ENCODE peak calls at places on chromosomes 16 and 17, in four cellular contexts. One of them, this sample, is unnamed.
A peak's percentile ranks its signal among the peaks of the same experiment; 100 is the strongest.

GRCh38 chr16:84284168-84284722 is 10.4 kb upstream of the WFDC1 start:
- DNase-seq in stimulated activated CD8-positive, alpha-beta memory T cell treated with anti-CD3 and anti-CD28 coated beads, Interleukin-7, amount 100 ng/mL, for 1 hour: no peak
- DNase-seq in stimulated activated CD4-positive, alpha-beta T cell treated with anti-CD3 and anti-CD28 coated beads, Interleukin-15, amount 100 ng/mL, for 24 hours: no peak
- DNase-seq in activated T-cell treated with anti-CD3 and anti-CD28 coated beads for 48 hours: no peak
- DNase-seq in this sample: no peak

GRCh38 chr17:58684003-58684402 is 7.8 kb downstream of the TEX14 start:
- DNase-seq in stimulated activated CD8-positive, alpha-beta memory T cell treated with anti-CD3 and anti-CD28 coated beads, Interleukin-7, amount 100 ng/mL, for 1 hour: no peak
- DNase-seq in stimulated activated CD4-positive, alpha-beta T cell treated with anti-CD3 and anti-CD28 coated beads, Interleukin-15, amount 100 ng/mL, for 24 hours: no peak
- DNase-seq in activated T-cell treated with anti-CD3 and anti-CD28 coated beads for 48 hours: no peak
- DNase-seq in this sample: no peak

GRCh38 chr17:28391401-28391800 is 14.6 kb downstream of the SLC46A1 start:
- DNase-seq in stimulated activated CD8-positive, alpha-beta memory T cell treated with anti-CD3 and anti-CD28 coated beads, Interleukin-7, amount 100 ng/mL, for 1 hour: no peak
- DNase-seq in stimulated activated CD4-positive, alpha-beta T cell treated with anti-CD3 and anti-CD28 coated beads, Interleukin-15, amount 100 ng/mL, for 24 hours: no peak
- DNase-seq in activated T-cell treated with anti-CD3 and anti-CD28 coated beads for 48 hours: no peak
- DNase-seq in this sample: no peak

GRCh38 chr16:9567674-9568073 is 476.2 kb downstream of the HAPSTR1 start:
- DNase-seq in stimulated activated CD8-positive, alpha-beta memory T cell treated with anti-CD3 and anti-CD28 coated beads, Interleukin-7, amount 100 ng/mL, for 1 hour: no peak
- DNase-seq in stimulated activated CD4-positive, alpha-beta T cell treated with anti-CD3 and anti-CD28 coated beads, Interleukin-15, amount 100 ng/mL, for 24 hours: no peak
- DNase-seq in activated T-cell treated with anti-CD3 and anti-CD28 coated beads for 48 hours: no peak
- DNase-seq in this sample: no peak

GRCh38 chr16:86222965-86223551 is 287.3 kb upstream of the FOXF1 start:
- DNase-seq in stimulated activated CD8-positive, alpha-beta memory T cell treated with anti-CD3 and anti-CD28 coated beads, Interleukin-7, amount 100 ng/mL, for 1 hour: no peak
- DNase-seq in stimulated activated CD4-positive, alpha-beta T cell treated with anti-CD3 and anti-CD28 coated beads, Interleukin-15, amount 100 ng/mL, for 24 hours: no peak
- DNase-seq in activated T-cell treated with anti-CD3 and anti-CD28 coated beads for 48 hours: no peak
- DNase-seq in this sample: no peak

GRCh38 chr17:2400877-2401425 is at the start of gene MNT:
- DNase-seq in stimulated activated CD8-positive, alpha-beta memory T cell treated with anti-CD3 and anti-CD28 coated beads, Interleukin-7, amount 100 ng/mL, for 1 hour: peak; percentile 88
- DNase-seq in stimulated activated CD4-positive, alpha-beta T cell treated with anti-CD3 and anti-CD28 coated beads, Interleukin-15, amount 100 ng/mL, for 24 hours: peak; percentile 95
- DNase-seq in activated T-cell treated with anti-CD3 and anti-CD28 coated beads for 48 hours: peak; percentile 95
- DNase-seq in this sample: peak; percentile 95

GRCh38 chr16:84782841-84783240 is 36.9 kb upstream of the CRISPLD2 start:
- DNase-seq in stimulated activated CD8-positive, alpha-beta memory T cell treated with anti-CD3 and anti-CD28 coated beads, Interleukin-7, amount 100 ng/mL, for 1 hour: no peak
- DNase-seq in stimulated activated CD4-positive, alpha-beta T cell treated with anti-CD3 and anti-CD28 coated beads, Interleukin-15, amount 100 ng/mL, for 24 hours: no peak
- DNase-seq in activated T-cell treated with anti-CD3 and anti-CD28 coated beads for 48 hours: no peak
- DNase-seq in this sample: no peak

GRCh38 chr16:47503936-47504335 is 42.8 kb downstream of the PHKB start:
- DNase-seq in stimulated activated CD8-positive, alpha-beta memory T cell treated with anti-CD3 and anti-CD28 coated beads, Interleukin-7, amount 100 ng/mL, for 1 hour: no peak
- DNase-seq in stimulated activated CD4-positive, alpha-beta T cell treated with anti-CD3 and anti-CD28 coated beads, Interleukin-15, amount 100 ng/mL, for 24 hours: no peak
- DNase-seq in activated T-cell treated with anti-CD3 and anti-CD28 coated beads for 48 hours: no peak
- DNase-seq in this sample: no peak

GRCh38 chr16:1036121-1036520 is 36.4 kb upstream of the SSTR5 start:
- DNase-seq in stimulated activated CD8-positive, alpha-beta memory T cell treated with anti-CD3 and anti-CD28 coated beads, Interleukin-7, amount 100 ng/mL, for 1 hour: no peak
- DNase-seq in stimulated activated CD4-positive, alpha-beta T cell treated with anti-CD3 and anti-CD28 coated beads, Interleukin-15, amount 100 ng/mL, for 24 hours: no peak
- DNase-seq in activated T-cell treated with anti-CD3 and anti-CD28 coated beads for 48 hours: no peak
- DNase-seq in this sample: no peak

GRCh38 chr17:50575581-50576210 is 15.2 kb downstream of the CACNA1G start:
- DNase-seq in stimulated activated CD8-positive, alpha-beta memory T cell treated with anti-CD3 and anti-CD28 coated beads, Interleukin-7, amount 100 ng/mL, for 1 hour: no peak
- DNase-seq in stimulated activated CD4-positive, alpha-beta T cell treated with anti-CD3 and anti-CD28 coated beads, Interleukin-15, amount 100 ng/mL, for 24 hours: no peak
- DNase-seq in activated T-cell treated with anti-CD3 and anti-CD28 coated beads for 48 hours: no peak
- DNase-seq in this sample: no peak

GRCh38 chr16:84513111-84514065 is 8.9 kb upstream of the MEAK7 start:
- DNase-seq in stimulated activated CD8-positive, alpha-beta memory T cell treated with anti-CD3 and anti-CD28 coated beads, Interleukin-7, amount 100 ng/mL, for 1 hour: no peak
- DNase-seq in stimulated activated CD4-positive, alpha-beta T cell treated with anti-CD3 and anti-CD28 coated beads, Interleukin-15, amount 100 ng/mL, for 24 hours: no peak
- DNase-seq in activated T-cell treated with anti-CD3 and anti-CD28 coated beads for 48 hours: no peak
- DNase-seq in this sample: no peak

GRCh38 chr17:61584866-61585265 is 6.2 kb downstream of the NACA2 start:
- DNase-seq in stimulated activated CD8-positive, alpha-beta memory T cell treated with anti-CD3 and anti-CD28 coated beads, Interleukin-7, amount 100 ng/mL, for 1 hour: no peak
- DNase-seq in stimulated activated CD4-positive, alpha-beta T cell treated with anti-CD3 and anti-CD28 coated beads, Interleukin-15, amount 100 ng/mL, for 24 hours: no peak
- DNase-seq in activated T-cell treated with anti-CD3 and anti-CD28 coated beads for 48 hours: no peak
- DNase-seq in this sample: no peak

GRCh38 chr17:44012391-44012790 is 2.4 kb downstream of the TMEM101 start:
- DNase-seq in stimulated activated CD8-positive, alpha-beta memory T cell treated with anti-CD3 and anti-CD28 coated beads, Interleukin-7, amount 100 ng/mL, for 1 hour: no peak
- DNase-seq in stimulated activated CD4-positive, alpha-beta T cell treated with anti-CD3 and anti-CD28 coated beads, Interleukin-15, amount 100 ng/mL, for 24 hours: no peak
- DNase-seq in activated T-cell treated with anti-CD3 and anti-CD28 coated beads for 48 hours: no peak
- DNase-seq in this sample: no peak

GRCh38 chr16:73176577-73177013 is 128.7 kb upstream of the ZFHX3 start:
- DNase-seq in stimulated activated CD8-positive, alpha-beta memory T cell treated with anti-CD3 and anti-CD28 coated beads, Interleukin-7, amount 100 ng/mL, for 1 hour: no peak
- DNase-seq in stimulated activated CD4-positive, alpha-beta T cell treated with anti-CD3 and anti-CD28 coated beads, Interleukin-15, amount 100 ng/mL, for 24 hours: no peak
- DNase-seq in activated T-cell treated with anti-CD3 and anti-CD28 coated beads for 48 hours: no peak
- DNase-seq in this sample: no peak

GRCh38 chr16:85857406-85857805 is 41.6 kb upstream of the IRF8 start:
- DNase-seq in stimulated activated CD8-positive, alpha-beta memory T cell treated with anti-CD3 and anti-CD28 coated beads, Interleukin-7, amount 100 ng/mL, for 1 hour: no peak
- DNase-seq in stimulated activated CD4-positive, alpha-beta T cell treated with anti-CD3 and anti-CD28 coated beads, Interleukin-15, amount 100 ng/mL, for 24 hours: no peak
- DNase-seq in activated T-cell treated with anti-CD3 and anti-CD28 coated beads for 48 hours: no peak
- DNase-seq in this sample: no peak

GRCh38 chr16:59113009-59113408 is 378.9 kb upstream of the GOT2 start:
- DNase-seq in stimulated activated CD8-positive, alpha-beta memory T cell treated with anti-CD3 and anti-CD28 coated beads, Interleukin-7, amount 100 ng/mL, for 1 hour: no peak
- DNase-seq in stimulated activated CD4-positive, alpha-beta T cell treated with anti-CD3 and anti-CD28 coated beads, Interleukin-15, amount 100 ng/mL, for 24 hours: no peak
- DNase-seq in activated T-cell treated with anti-CD3 and anti-CD28 coated beads for 48 hours: no peak
- DNase-seq in this sample: no peak

GRCh38 chr16:61007694-61008093 is 1028.5 kb downstream of the CDH8 start:
- DNase-seq in stimulated activated CD8-positive, alpha-beta memory T cell treated with anti-CD3 and anti-CD28 coated beads, Interleukin-7, amount 100 ng/mL, for 1 hour: no peak
- DNase-seq in stimulated activated CD4-positive, alpha-beta T cell treated with anti-CD3 and anti-CD28 coated beads, Interleukin-15, amount 100 ng/mL, for 24 hours: no peak
- DNase-seq in activated T-cell treated with anti-CD3 and anti-CD28 coated beads for 48 hours: no peak
- DNase-seq in this sample: no peak

GRCh38 chr16:66477028-66477515 is 50.0 kb downstream of the BEAN1 start:
- DNase-seq in stimulated activated CD8-positive, alpha-beta memory T cell treated with anti-CD3 and anti-CD28 coated beads, Interleukin-7, amount 100 ng/mL, for 1 hour: no peak
- DNase-seq in stimulated activated CD4-positive, alpha-beta T cell treated with anti-CD3 and anti-CD28 coated beads, Interleukin-15, amount 100 ng/mL, for 24 hours: no peak
- DNase-seq in activated T-cell treated with anti-CD3 and anti-CD28 coated beads for 48 hours: no peak
- DNase-seq in this sample: no peak

GRCh38 chr17:76880268-76880667 is 12.1 kb downstream of the MGAT5B start:
- DNase-seq in stimulated activated CD8-positive, alpha-beta memory T cell treated with anti-CD3 and anti-CD28 coated beads, Interleukin-7, amount 100 ng/mL, for 1 hour: no peak
- DNase-seq in stimulated activated CD4-positive, alpha-beta T cell treated with anti-CD3 and anti-CD28 coated beads, Interleukin-15, amount 100 ng/mL, for 24 hours: no peak
- DNase-seq in activated T-cell treated with anti-CD3 and anti-CD28 coated beads for 48 hours: no peak
- DNase-seq in this sample: no peak

GRCh38 chr16:86026136-86026905 is 127.4 kb downstream of the IRF8 start:
- DNase-seq in stimulated activated CD8-positive, alpha-beta memory T cell treated with anti-CD3 and anti-CD28 coated beads, Interleukin-7, amount 100 ng/mL, for 1 hour: no peak
- DNase-seq in stimulated activated CD4-positive, alpha-beta T cell treated with anti-CD3 and anti-CD28 coated beads, Interleukin-15, amount 100 ng/mL, for 24 hours: no peak
- DNase-seq in activated T-cell treated with anti-CD3 and anti-CD28 coated beads for 48 hours: no peak
- DNase-seq in this sample: no peak

GRCh38 chr16:2095315-2095853 is 40.3 kb downstream of the PKD1 start:
- DNase-seq in stimulated activated CD8-positive, alpha-beta memory T cell treated with anti-CD3 and anti-CD28 coated beads, Interleukin-7, amount 100 ng/mL, for 1 hour: no peak
- DNase-seq in stimulated activated CD4-positive, alpha-beta T cell treated with anti-CD3 and anti-CD28 coated beads, Interleukin-15, amount 100 ng/mL, for 24 hours: no peak
- DNase-seq in activated T-cell treated with anti-CD3 and anti-CD28 coated beads for 48 hours: no peak
- DNase-seq in this sample: no peak

GRCh38 chr17:48600244-48601098 is 4.3 kb downstream of the HOXB6 start:
- DNase-seq in stimulated activated CD8-positive, alpha-beta memory T cell treated with anti-CD3 and anti-CD28 coated beads, Interleukin-7, amount 100 ng/mL, for 1 hour: no peak
- DNase-seq in stimulated activated CD4-positive, alpha-beta T cell treated with anti-CD3 and anti-CD28 coated beads, Interleukin-15, amount 100 ng/mL, for 24 hours: no peak
- DNase-seq in activated T-cell treated with anti-CD3 and anti-CD28 coated beads for 48 hours: no peak
- DNase-seq in this sample: no peak

GRCh38 chr17:51827140-51827539 is 331.4 kb downstream of the CA10 start:
- DNase-seq in stimulated activated CD8-positive, alpha-beta memory T cell treated with anti-CD3 and anti-CD28 coated beads, Interleukin-7, amount 100 ng/mL, for 1 hour: no peak
- DNase-seq in stimulated activated CD4-positive, alpha-beta T cell treated with anti-CD3 and anti-CD28 coated beads, Interleukin-15, amount 100 ng/mL, for 24 hours: no peak
- DNase-seq in activated T-cell treated with anti-CD3 and anti-CD28 coated beads for 48 hours: no peak
- DNase-seq in this sample: no peak

GRCh38 chr16:3292604-3293003 is 9.3 kb downstream of the ZNF263 start:
- DNase-seq in stimulated activated CD8-positive, alpha-beta memory T cell treated with anti-CD3 and anti-CD28 coated beads, Interleukin-7, amount 100 ng/mL, for 1 hour: no peak
- DNase-seq in stimulated activated CD4-positive, alpha-beta T cell treated with anti-CD3 and anti-CD28 coated beads, Interleukin-15, amount 100 ng/mL, for 24 hours: no peak
- DNase-seq in activated T-cell treated with anti-CD3 and anti-CD28 coated beads for 48 hours: no peak
- DNase-seq in this sample: no peak

GRCh38 chr17:17269926-17270773 is 10.9 kb downstream of the COPS3 start:
- DNase-seq in stimulated activated CD8-positive, alpha-beta memory T cell treated with anti-CD3 and anti-CD28 coated beads, Interleukin-7, amount 100 ng/mL, for 1 hour: no peak
- DNase-seq in stimulated activated CD4-positive, alpha-beta T cell treated with anti-CD3 and anti-CD28 coated beads, Interleukin-15, amount 100 ng/mL, for 24 hours: peak; percentile 33
- DNase-seq in activated T-cell treated with anti-CD3 and anti-CD28 coated beads for 48 hours: no peak
- DNase-seq in this sample: no peak

GRCh38 chr17:56754523-56755208 is 79.1 kb downstream of the C17orf67 start:
- DNase-seq in stimulated activated CD8-positive, alpha-beta memory T cell treated with anti-CD3 and anti-CD28 coated beads, Interleukin-7, amount 100 ng/mL, for 1 hour: no peak
- DNase-seq in stimulated activated CD4-positive, alpha-beta T cell treated with anti-CD3 and anti-CD28 coated beads, Interleukin-15, amount 100 ng/mL, for 24 hours: no peak
- DNase-seq in activated T-cell treated with anti-CD3 and anti-CD28 coated beads for 48 hours: no peak
- DNase-seq in this sample: no peak

GRCh38 chr17:45971698-45972141 is 27.3 kb upstream of the STH start:
- DNase-seq in stimulated activated CD8-positive, alpha-beta memory T cell treated with anti-CD3 and anti-CD28 coated beads, Interleukin-7, amount 100 ng/mL, for 1 hour: no peak
- DNase-seq in stimulated activated CD4-positive, alpha-beta T cell treated with anti-CD3 and anti-CD28 coated beads, Interleukin-15, amount 100 ng/mL, for 24 hours: no peak
- DNase-seq in activated T-cell treated with anti-CD3 and anti-CD28 coated beads for 48 hours: no peak
- DNase-seq in this sample: no peak

GRCh38 chr17:38554430-38555350 is 51.1 kb downstream of the SRCIN1 start:
- DNase-seq in stimulated activated CD8-positive, alpha-beta memory T cell treated with anti-CD3 and anti-CD28 coated beads, Interleukin-7, amount 100 ng/mL, for 1 hour: no peak
- DNase-seq in stimulated activated CD4-positive, alpha-beta T cell treated with anti-CD3 and anti-CD28 coated beads, Interleukin-15, amount 100 ng/mL, for 24 hours: no peak
- DNase-seq in activated T-cell treated with anti-CD3 and anti-CD28 coated beads for 48 hours: no peak
- DNase-seq in this sample: no peak

GRCh38 chr17:6255331-6255730 is 179.6 kb downstream of the AIPL1 start:
- DNase-seq in stimulated activated CD8-positive, alpha-beta memory T cell treated with anti-CD3 and anti-CD28 coated beads, Interleukin-7, amount 100 ng/mL, for 1 hour: no peak
- DNase-seq in stimulated activated CD4-positive, alpha-beta T cell treated with anti-CD3 and anti-CD28 coated beads, Interleukin-15, amount 100 ng/mL, for 24 hours: no peak
- DNase-seq in activated T-cell treated with anti-CD3 and anti-CD28 coated beads for 48 hours: no peak
- DNase-seq in this sample: no peak

GRCh38 chr16:75244225-75244792 is 7.1 kb downstream of the BCAR1 start:
- DNase-seq in stimulated activated CD8-positive, alpha-beta memory T cell treated with anti-CD3 and anti-CD28 coated beads, Interleukin-7, amount 100 ng/mL, for 1 hour: no peak
- DNase-seq in stimulated activated CD4-positive, alpha-beta T cell treated with anti-CD3 and anti-CD28 coated beads, Interleukin-15, amount 100 ng/mL, for 24 hours: no peak
- DNase-seq in activated T-cell treated with anti-CD3 and anti-CD28 coated beads for 48 hours: no peak
- DNase-seq in this sample: no peak

GRCh38 chr17:31510273-31511175 is 119.0 kb downstream of the RAB11FIP4 start:
- DNase-seq in stimulated activated CD8-positive, alpha-beta memory T cell treated with anti-CD3 and anti-CD28 coated beads, Interleukin-7, amount 100 ng/mL, for 1 hour: no peak
- DNase-seq in stimulated activated CD4-positive, alpha-beta T cell treated with anti-CD3 and anti-CD28 coated beads, Interleukin-15, amount 100 ng/mL, for 24 hours: peak; percentile 37
- DNase-seq in activated T-cell treated with anti-CD3 and anti-CD28 coated beads for 48 hours: no peak
- DNase-seq in this sample: no peak

GRCh38 chr16:68389006-68389405 is 59.3 kb downstream of the SMPD3 start:
- DNase-seq in stimulated activated CD8-positive, alpha-beta memory T cell treated with anti-CD3 and anti-CD28 coated beads, Interleukin-7, amount 100 ng/mL, for 1 hour: no peak
- DNase-seq in stimulated activated CD4-positive, alpha-beta T cell treated with anti-CD3 and anti-CD28 coated beads, Interleukin-15, amount 100 ng/mL, for 24 hours: no peak
- DNase-seq in activated T-cell treated with anti-CD3 and anti-CD28 coated beads for 48 hours: no peak
- DNase-seq in this sample: no peak

GRCh38 chr17:41464682-41465081 is 2.5 kb downstream of the KRT32 start:
- DNase-seq in stimulated activated CD8-positive, alpha-beta memory T cell treated with anti-CD3 and anti-CD28 coated beads, Interleukin-7, amount 100 ng/mL, for 1 hour: no peak
- DNase-seq in stimulated activated CD4-positive, alpha-beta T cell treated with anti-CD3 and anti-CD28 coated beads, Interleukin-15, amount 100 ng/mL, for 24 hours: no peak
- DNase-seq in activated T-cell treated with anti-CD3 and anti-CD28 coated beads for 48 hours: no peak
- DNase-seq in this sample: peak; percentile 69

This sample was measured in breast epithelium.